ENCODE peak calls at places on chromosomes 6 and 20, in eight cellular contexts. C is IMR-90, F is SK-N-SH, R is fibroblast of lung, L is NT2/D1, P is GM12878, N is GM23248, Q is astrocyte. V is an unnamed sample. For H3K4me1, the result is how much of the 10 kb centered on the place peaks cover.

GRCh38 chr20:10603971-10604864 is 69.6 kb downstream of the JAG1 start:
- DNase-seq in R (peak), L (no peak), Q (peak), C (peak), F (no peak), P (no peak), N (peak), V (no peak)

GRCh38 chr6:51934098-51934497 is 153.3 kb downstream of the PKHD1 start:
- DNase-seq in L (no peak), N (peak), F (peak), Q (no peak), R (no peak), C (no peak), P (no peak), V (no peak)

GRCh38 chr6:157025459-157025858 is 248.3 kb downstream of the ARID1B start:
- DNase-seq in Q (peak), P (no peak), R (peak), C (peak), L (no peak), F (no peak), N (peak), V (no peak)

GRCh38 chr20:3010985-3011723 is 32.3 kb upstream of the GNRH2 start:
- DNase-seq in Q (peak), R (peak), N (peak), L (no peak), F (no peak), P (no peak), C (peak), V (no peak)

GRCh38 chr20:48131581-48131980 is 346.3 kb upstream of the SULF2 start:
- DNase-seq in N (no peak), Q (peak), F (no peak), R (peak), P (no peak), L (no peak), C (no peak), V (no peak)

GRCh38 chr6:1230281-1230680 is 81.6 kb upstream of the FOXQ1 start:
- DNase-seq in C (no peak), F (no peak), R (no peak), Q (no peak), N (no peak), P (no peak), L (no peak), V (no peak)

GRCh38 chr6:13848553-13849150 is 34.3 kb upstream of the MCUR1 start:
- DNase-seq in P (no peak), N (no peak), C (peak), F (no peak), Q (no peak), L (no peak), R (peak), V (no peak)

GRCh38 chr6:34243131-34243771 is 5.6 kb downstream of the SMIM29 start:
- DNase-seq in Q (no peak), P (no peak), N (peak), F (no peak), R (peak), C (peak), L (no peak), V (no peak)

GRCh38 chr6:75424610-75425548 is 68.7 kb downstream of the FILIP1 start:
- DNase-seq in R (peak), P (no peak), N (peak), Q (peak), C (peak), L (no peak), F (no peak), V (no peak)

GRCh38 chr6:45494734-45495133 is 117.0 kb upstream of the SUPT3H start:
- DNase-seq in P (no peak), R (no peak), F (no peak), L (no peak), C (no peak), Q (no peak), N (no peak), V (peak)

GRCh38 chr6:155147958-155148663 is 115.7 kb upstream of the CLDN20 start:
- DNase-seq in R (no peak), F (no peak), Q (no peak), L (no peak), N (no peak), P (no peak), C (no peak), V (no peak)

GRCh38 chr6:14467591-14467990 is 350.0 kb downstream of the CD83 start:
- DNase-seq in R (peak), Q (peak), N (peak), F (no peak), L (no peak), C (peak), P (no peak), V (no peak)

GRCh38 chr6:52049252-52050050 is 38.0 kb downstream of the PKHD1 start:
- DNase-seq in Q (peak), R (peak), C (peak), P (peak), L (peak), F (peak), N (peak), V (peak)

GRCh38 chr20:45318948-45319347 is 10.8 kb upstream of the MATN4 start:
- DNase-seq in P (no peak), N (no peak), C (no peak), Q (no peak), F (no peak), L (no peak), R (no peak), V (peak)

GRCh38 chr20:22684072-22684762 is 99.8 kb upstream of the FOXA2 start:
- DNase-seq in L (peak), C (peak), P (peak), R (peak), N (peak), Q (peak), F (peak), V (peak)

GRCh38 chr6:56004421-56004820 is 129.0 kb upstream of the BMP5 start:
- DNase-seq in L (no peak), F (no peak), Q (peak), P (no peak), R (peak), N (peak), C (peak), V (no peak)

GRCh38 chr6:16372029-16372776 is 133.8 kb downstream of the GMPR start:
- DNase-seq in C (no peak), F (no peak), N (no peak), R (no peak), Q (no peak), L (no peak), P (no peak), V (no peak)

GRCh38 chr6:5518936-5519491 is 257.7 kb downstream of the FARS2 start:
- DNase-seq in N (no peak), F (no peak), Q (no peak), R (no peak), C (no peak), P (no peak), L (no peak), V (no peak)

GRCh38 chr6:147530132-147531060 is 21.9 kb downstream of the SAMD5 start:
- DNase-seq in N (no peak), Q (no peak), F (no peak), P (peak), C (no peak), R (peak), L (no peak), V (peak)

GRCh38 chr6:167163476-167164011 is 5.8 kb upstream of the GPR31 start:
- DNase-seq in P (no peak), L (peak), R (no peak), N (no peak), Q (no peak), F (no peak), C (no peak), V (no peak)

GRCh38 chr6:27275025-27275956 is 27.8 kb downstream of the PRSS16 start:
- DNase-seq in R (no peak), L (no peak), P (no peak), Q (no peak), F (peak), N (no peak), C (no peak), V (no peak)

GRCh38 chr6:117601811-117602150 is 530 bp downstream of the GOPC start:
- DNase-seq in Q (no peak), F (no peak), C (no peak), P (no peak), N (no peak), R (no peak), L (no peak), V (no peak)

GRCh38 chr20:37395921-37396519 is 50.1 kb downstream of the SRC start:
- DNase-seq in L (peak), F (peak), Q (no peak), P (no peak), C (no peak), N (no peak), R (no peak), V (no peak)

GRCh38 chr6:137271245-137272183 is 52.3 kb upstream of the IFNGR1 start:
- DNase-seq in R (peak), N (peak), C (peak), P (no peak), L (peak), F (peak), Q (peak), V (peak)

GRCh38 chr20:36153754-36154695 is 515 bp upstream of the EPB41L1 start:
- DNase-seq in N (peak), L (no peak), F (peak), R (peak), Q (peak), P (no peak), C (peak), V (no peak)
- H3K9ac ChIP-seq in N (peak), L (peak), F (peak), R (peak), Q (peak), P (no peak), C (peak), V (no peak)

GRCh38 chr6:125989631-125990030 is 3.3 kb downstream of the TRMT11 start:
- DNase-seq in R (peak), F (no peak), C (peak), N (no peak), L (no peak), P (no peak), Q (peak), V (no peak)
- H3K4me1 ChIP-seq in R (under half), F (under half), C (under half), N (under half), L (under half), P (under half), Q (under half), V (under half)

GRCh38 chr20:24273251-24273650 is 196.2 kb upstream of the SYNDIG1 start:
- DNase-seq in L (no peak), F (no peak), N (no peak), Q (no peak), R (no peak), C (no peak), P (no peak), V (no peak)

GRCh38 chr20:24277196-24277595 is 192.2 kb upstream of the SYNDIG1 start:
- DNase-seq in F (no peak), R (no peak), L (no peak), N (no peak), P (no peak), C (no peak), Q (no peak), V (no peak)

DNA sequence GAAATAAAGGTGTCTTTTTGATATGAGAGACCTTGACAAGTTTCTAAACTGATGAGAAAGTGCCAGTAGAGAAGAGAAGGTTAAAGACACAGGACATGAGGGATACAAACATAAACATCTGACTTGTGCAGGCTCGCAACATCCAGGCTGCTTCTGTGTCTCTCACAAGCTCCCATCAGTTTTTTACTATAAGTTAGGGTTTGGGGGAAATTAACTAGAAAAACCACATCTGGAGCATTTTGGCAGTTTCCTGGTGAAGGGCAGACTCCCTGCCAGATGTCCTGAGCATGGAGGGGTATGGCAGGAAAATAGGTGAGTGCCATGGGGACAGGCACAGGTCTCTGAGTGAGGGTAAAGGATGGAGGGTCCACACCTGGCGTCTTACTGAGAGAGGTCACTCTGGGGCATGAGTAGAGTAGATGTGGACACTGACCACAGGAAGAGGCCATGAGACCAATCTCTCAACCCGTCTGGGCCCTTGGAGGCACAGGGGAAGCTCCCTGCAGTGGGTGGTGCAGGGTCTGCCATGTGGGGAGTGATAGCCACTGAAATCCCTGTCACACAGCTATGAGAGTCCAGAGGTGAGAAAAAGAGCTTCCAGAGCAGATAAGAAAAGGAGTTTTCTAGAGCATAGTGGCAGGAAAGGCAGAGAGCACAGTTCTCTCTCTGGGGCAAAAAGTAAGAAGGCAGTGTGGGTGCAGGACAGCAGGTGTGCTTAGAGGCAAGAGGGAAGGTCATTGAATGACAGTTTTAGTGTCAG is 193.3 kb upstream of the SYNDIG1 start:
- DNase-seq in P (no peak), Q (no peak), C (no peak), N (no peak), F (no peak), L (no peak), R (no peak), V (peak)
- H3K9ac ChIP-seq in P (no peak), Q (no peak), C (no peak), N (no peak), F (no peak), L (no peak), R (no peak), V (peak)

GRCh38 chr6:36743538-36744441 is 46.2 kb downstream of the RAB44 start:
- DNase-seq in Q (no peak), F (no peak), P (no peak), C (no peak), R (no peak), N (no peak), L (no peak), V (no peak)

GRCh38 chr6:36743032-36743431 is 45.4 kb downstream of the RAB44 start:
- DNase-seq in C (no peak), P (no peak), F (no peak), L (no peak), N (no peak), R (no peak), Q (no peak), V (no peak)

GRCh38 chr6:36745283-36745682 is 47.7 kb downstream of the RAB44 start:
- DNase-seq in F (no peak), C (no peak), Q (no peak), R (no peak), N (no peak), P (no peak), L (no peak), V (no peak)

GRCh38 chr6:36746251-36746650 is 48.6 kb downstream of the RAB44 start:
- DNase-seq in L (no peak), R (no peak), C (no peak), F (no peak), Q (no peak), P (no peak), N (no peak), V (no peak)

GRCh38 chr6:36745836-36746235 is 48.2 kb downstream of the RAB44 start:
- DNase-seq in L (no peak), C (no peak), R (no peak), Q (no peak), P (no peak), N (no peak), F (no peak), V (no peak)
- H3K4me1 ChIP-seq in L (under half), C (under half), R (under half), Q (under half), P (under half), N (under half), F (under half), V (under half)

GRCh38 chr6:144159727-144160126 is 9.4 kb downstream of the STX11 start:
- DNase-seq in P (no peak), R (no peak), C (no peak), N (no peak), Q (no peak), L (no peak), F (no peak), V (no peak)
- H3K9ac ChIP-seq in P (no peak), R (no peak), C (no peak), N (no peak), Q (no peak), L (no peak), F (no peak), V (no peak)

GRCh38 chr6:44255848-44256247 is 1.5 kb downstream of the SLC35B2 start:
- DNase-seq in F (no peak), P (no peak), N (no peak), C (no peak), R (no peak), L (no peak), Q (no peak), V (no peak)
- H3K4me1 ChIP-seq in F (under half), P (under half), N (under half), C (under half), R (under half), L (under half), Q (under half), V (under half)

GRCh38 chr6:43506667-43507471 is 3.3 kb downstream of the LRRC73 start:
- DNase-seq in Q (peak), N (peak), R (peak), F (peak), P (peak), L (peak), C (peak), V (peak)
- H3K9ac ChIP-seq in Q (no peak), N (no peak), R (no peak), F (no peak), P (no peak), L (peak), C (no peak), V (no peak)

DNA sequence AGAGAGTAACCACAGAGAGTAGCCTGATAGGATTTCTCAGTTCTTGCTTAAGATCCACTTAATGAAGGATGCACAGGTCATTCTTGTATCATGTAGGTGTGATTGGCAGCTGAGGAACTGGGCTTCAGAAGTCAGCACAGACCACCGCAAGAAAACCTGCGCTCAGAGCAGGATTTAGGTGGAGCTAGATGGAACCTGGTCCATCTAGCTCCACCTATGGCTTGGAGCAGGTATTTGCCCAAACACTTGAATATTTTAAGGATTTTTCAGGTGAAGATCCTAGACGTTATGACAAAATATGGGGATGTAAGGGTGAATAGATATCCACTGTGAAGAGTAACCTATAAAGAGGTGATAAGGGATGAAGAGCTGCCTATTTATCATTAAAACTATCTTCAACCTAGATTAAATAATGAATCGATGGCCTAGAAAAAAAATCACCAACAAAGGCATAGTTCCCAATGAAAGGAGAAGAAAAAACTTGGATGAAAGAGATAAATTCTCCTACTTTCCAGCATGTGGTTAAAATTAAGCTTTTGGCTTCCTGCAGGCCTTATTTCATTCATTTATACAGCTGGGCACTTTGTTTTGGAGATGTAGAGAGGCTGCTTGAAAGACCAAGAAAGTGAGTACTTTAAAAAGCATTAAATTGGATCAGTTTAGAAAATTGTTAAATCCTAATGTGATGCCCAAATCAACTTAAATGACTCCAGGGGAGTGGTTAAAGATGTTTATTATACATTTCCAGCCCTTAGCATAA is 778.4 kb upstream of the GJE1 start:
- DNase-seq in C (no peak), R (no peak), Q (no peak), L (no peak), N (no peak), P (no peak), F (no peak), V (no peak)
- H3K4me1 ChIP-seq in C (under half), R (under half), Q (under half), L (under half), N (under half), P (under half), F (under half), V (under half)

GRCh38 chr20:32585011-32585518 is at the start of gene NOL4L:
- DNase-seq in L (no peak), R (peak), P (no peak), Q (no peak), C (no peak), N (peak), F (peak), V (peak)
- H3K9ac ChIP-seq in L (peak), R (no peak), P (peak), Q (no peak), C (no peak), N (no peak), F (no peak), V (peak)

GRCh38 chr6:158059108-158059507 is 77.4 kb downstream of the SYNJ2 start:
- DNase-seq in C (no peak), Q (no peak), P (no peak), F (no peak), N (no peak), R (no peak), L (no peak), V (no peak)
- H3K4me1 ChIP-seq in C (under half), Q (half or more), P (under half), F (under half), N (half or more), R (under half), L (under half), V (under half)